ENCODE peak calls at places on chromosomes 11 and 22, in six cellular contexts. U is OCI-LY7, W is DND-41, H is HCT116, R is MM.1S, M is A549. J is an unnamed sample. For H3K4me1, the result is how much of the 10 kb centered on the place peaks cover.

GRCh38 chr11:82523141-82523540 is 210.5 kb downstream of the FAM181B start:
- DNase-seq in H (no peak), W (no peak), U (no peak), R (no peak), M (no peak), J (no peak)

GRCh38 chr11:64829536-64830251 is 14.8 kb downstream of the CDC42BPG start:
- DNase-seq in H (no peak), M (no peak), R (no peak), W (no peak), U (no peak), J (no peak)

GRCh38 chr11:124736738-124737137 is 3.0 kb upstream of the NRGN start:
- DNase-seq in M (no peak), H (no peak), R (no peak), U (no peak), W (no peak), J (no peak)

GRCh38 chr11:83036701-83037100 is 35.0 kb downstream of the RAB30 start:
- DNase-seq in W (no peak), R (no peak), H (no peak), M (no peak), U (no peak), J (no peak)

GRCh38 chr11:93740802-93741093 is 547 bp downstream of the TAF1D start:
- DNase-seq in U (peak), W (peak), R (peak), H (no peak), M (peak), J (peak)

GRCh38 chr11:124115782-124116616 is 749 bp downstream of the VWA5A start:
- DNase-seq in U (no peak), M (no peak), H (no peak), R (no peak), W (no peak), J (no peak)

GRCh38 chr22:41401781-41402648 is 20.3 kb downstream of the TEF start:
- DNase-seq in W (no peak), H (no peak), U (no peak), M (peak), R (no peak), J (peak)

GRCh38 chr11:131185915-131186314 is 184.5 kb upstream of the NTM start:
- DNase-seq in H (no peak), W (no peak), M (no peak), R (no peak), U (no peak), J (no peak)

GRCh38 chr11:118928870-118929495 is 3.3 kb upstream of the BCL9L start:
- DNase-seq in R (peak), U (peak), M (no peak), W (peak), H (no peak), J (peak)

GRCh38 chr11:34266090-34266912 is 91.5 kb downstream of the ABTB2 start:
- DNase-seq in U (no peak), W (no peak), R (no peak), M (no peak), H (no peak), J (no peak)

GRCh38 chr11:44774736-44775135 is 48.0 kb downstream of the TSPAN18 start:
- DNase-seq in M (no peak), U (no peak), W (no peak), R (no peak), H (no peak), J (no peak)

GRCh38 chr22:35523167-35523928 is 17.3 kb upstream of the RASD2 start:
- DNase-seq in M (no peak), U (no peak), R (peak), W (no peak), H (no peak), J (no peak)

DNA sequence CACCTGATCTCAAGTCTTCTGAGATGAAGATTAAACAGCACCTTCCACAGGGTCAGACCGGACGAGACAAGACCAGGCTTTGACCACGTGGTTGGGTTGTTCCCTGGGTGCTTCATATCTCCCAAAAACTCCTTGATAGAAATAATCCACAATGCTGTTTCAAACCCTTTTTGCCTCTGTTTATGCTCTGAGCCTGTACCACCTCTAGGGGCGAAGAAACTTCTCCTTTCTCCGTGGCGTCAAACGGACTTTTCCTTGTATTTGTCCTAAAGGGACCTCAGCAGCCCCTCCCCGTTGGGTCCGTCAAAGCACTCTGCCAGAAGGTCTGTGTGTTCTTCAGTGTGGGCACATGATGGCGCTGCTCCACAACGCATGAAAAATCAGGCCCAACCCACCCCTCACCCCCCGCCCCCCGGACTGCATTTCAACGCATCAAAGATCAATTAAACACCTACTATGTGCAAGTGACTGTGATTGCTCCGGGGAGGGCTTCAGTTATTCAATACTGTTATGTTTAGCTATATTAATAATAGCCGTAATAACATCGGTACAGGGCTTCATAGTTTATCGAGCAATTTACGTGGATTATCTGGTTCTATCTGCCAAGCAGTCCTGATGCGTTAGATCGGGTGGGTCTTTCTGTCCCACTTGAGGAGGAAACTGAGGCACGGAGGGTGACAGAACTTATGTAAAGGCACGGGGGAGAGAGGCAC is 17.3 kb upstream of the EIF3D start:
- DNase-seq in U (peak), M (peak), W (peak), R (peak), H (peak), J (peak)
- H3K4me2 ChIP-seq in U (peak), M (peak), W (no peak), R (no peak), H (peak), J (peak)

GRCh38 chr11:128627666-128628342 is 40.4 kb upstream of the ETS1 start:
- DNase-seq in U (peak), W (no peak), M (no peak), H (no peak), R (no peak), J (peak)
- H3K4me1 ChIP-seq in U (half or more), W (half or more), M (under half), H (under half), R (half or more), J (half or more)

GRCh38 chr22:50136431-50137047 is 34.0 kb upstream of the PANX2 start:
- DNase-seq in R (no peak), U (no peak), H (no peak), W (no peak), M (no peak), J (no peak)

GRCh38 chr22:50138036-50138435 is 32.5 kb upstream of the PANX2 start:
- DNase-seq in H (no peak), R (no peak), W (no peak), U (no peak), M (no peak), J (no peak)

GRCh38 chr22:50131894-50132293 is 38.6 kb upstream of the PANX2 start:
- DNase-seq in W (no peak), H (no peak), M (no peak), R (no peak), U (no peak), J (no peak)

GRCh38 chr22:50138988-50139387 is 31.5 kb upstream of the PANX2 start:
- DNase-seq in R (no peak), U (no peak), M (no peak), W (no peak), H (no peak), J (no peak)

DNA sequence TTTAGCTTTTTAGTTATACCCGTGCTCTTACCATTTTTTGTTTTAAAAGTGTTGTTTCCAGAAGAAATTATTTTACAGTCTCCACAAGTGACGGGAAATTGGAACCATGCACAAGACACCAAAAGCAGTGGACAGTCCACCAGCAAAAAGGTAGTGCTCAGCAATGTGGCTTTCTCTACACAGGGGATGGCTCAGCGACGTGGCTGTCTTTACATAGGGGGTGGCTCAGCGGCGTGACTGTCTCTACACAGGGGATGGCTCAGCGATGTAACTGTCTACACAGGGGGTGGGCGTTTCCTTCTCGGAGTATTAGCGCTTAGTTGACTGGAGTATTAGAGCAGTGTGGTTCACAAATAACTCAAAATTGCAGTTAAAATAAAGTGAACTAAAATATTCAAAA is 36.0 kb upstream of the PANX2 start:
- DNase-seq in W (no peak), M (no peak), H (no peak), R (no peak), U (no peak), J (no peak)
- H3K4me2 ChIP-seq in W (no peak), M (no peak), H (no peak), R (no peak), U (no peak), J (no peak)

DNA sequence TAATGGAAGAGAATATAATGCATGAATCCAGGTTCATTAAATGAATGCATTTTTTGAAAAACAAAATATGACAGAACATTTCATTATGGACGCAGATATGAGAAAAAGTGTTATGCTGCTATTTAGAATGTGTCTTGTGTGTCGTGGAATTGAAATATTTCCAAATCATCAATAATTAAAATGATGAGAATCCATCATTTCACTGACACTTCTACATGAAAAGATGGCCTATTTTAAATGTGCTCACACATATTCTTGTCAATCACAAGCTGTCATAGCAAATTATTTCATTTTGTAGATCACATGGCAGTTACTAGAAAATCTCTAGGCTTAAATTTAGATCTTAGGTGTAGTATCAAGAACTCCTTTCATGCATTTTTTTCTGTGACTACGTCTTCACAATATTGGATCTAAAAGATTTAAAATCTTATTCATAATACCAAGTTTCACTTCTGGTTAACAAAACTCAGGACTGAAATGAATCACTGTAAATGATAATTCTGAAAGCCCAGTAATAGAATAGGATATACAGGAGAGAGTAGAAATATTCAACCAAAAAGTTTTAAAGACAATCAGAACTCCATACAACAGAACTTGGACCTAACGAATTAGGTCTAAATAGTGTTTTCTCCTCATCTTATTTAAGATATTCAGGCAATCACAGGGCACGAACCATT is 67.9 kb downstream of the DCDC1 start:
- DNase-seq in W (no peak), H (no peak), M (no peak), U (no peak), R (no peak), J (no peak)
- H3K4me1 ChIP-seq in W (under half), H (under half), M (under half), U (under half), R (under half), J (under half)

J was measured in Karpas-422.